ENCODE peak calls at places on chromosomes 6 and 20, in six cellular contexts. X is iPS DF 6.9; N is heart left ventricle; Y is upper lobe of right lung; D is CD8-positive, alpha-beta T cell; C is aorta. V is an unnamed sample. For H3K4me1, the result is how much of the 10 kb centered on the place peaks cover.

GRCh38 chr6:122806290-122806689 is 17.2 kb downstream of the SMPDL3A start:
- DNase-seq in N (no peak), Y (no peak), X (no peak), C (no peak), D (no peak), V (peak)

GRCh38 chr20:13784271-13784892 is 337 bp downstream of the ESF1 start:
- DNase-seq in X (no peak), N (no peak), C (no peak), D (no peak), Y (no peak), V (no peak)

GRCh38 chr6:17093692-17094091 is 8.2 kb upstream of the STMND1 start:
- DNase-seq in N (no peak), D (no peak), C (no peak), X (no peak), Y (no peak), V (no peak)

GRCh38 chr6:148747493-148748160 is 797 bp downstream of the UST start:
- DNase-seq in D (peak), N (peak), C (peak), X (no peak), Y (peak), V (peak)

GRCh38 chr6:11065436-11066202 is 21.5 kb upstream of the ELOVL2 start:
- DNase-seq in X (no peak), N (no peak), C (no peak), D (no peak), Y (no peak), V (no peak)

GRCh38 chr20:49561256-49561655 is 6.7 kb downstream of the PTGIS start:
- DNase-seq in Y (no peak), N (no peak), D (no peak), C (no peak), X (no peak), V (no peak)

GRCh38 chr20:46588532-46589509 is 38.4 kb upstream of the OCSTAMP start:
- DNase-seq in C (no peak), Y (no peak), X (no peak), N (no peak), D (no peak), V (no peak)

GRCh38 chr6:33423777-33424176 is 3.9 kb downstream of the SYNGAP1 start:
- DNase-seq in C (peak), Y (no peak), N (no peak), X (no peak), D (no peak), V (no peak)

GRCh38 chr6:26158581-26159416 is 71.6 kb downstream of the HFE start:
- DNase-seq in C (peak), N (peak), D (peak), X (no peak), Y (peak), V (peak)

GRCh38 chr6:40341726-40342125 is 245.4 kb downstream of the LRFN2 start:
- DNase-seq in D (peak), Y (no peak), N (no peak), X (no peak), C (no peak), V (no peak)

GRCh38 chr6:49519660-49520059 is 19.9 kb downstream of the GLYATL3 start:
- DNase-seq in C (no peak), N (no peak), Y (no peak), X (no peak), D (no peak), V (no peak)

GRCh38 chr6:107531868-107532267 is 42.0 kb downstream of the SOBP start:
- DNase-seq in X (no peak), D (no peak), N (no peak), Y (no peak), C (no peak), V (no peak)

GRCh38 chr20:32775240-32775991 is 13.2 kb downstream of the DNMT3B start:
- DNase-seq in N (no peak), X (no peak), Y (no peak), D (no peak), C (no peak), V (no peak)
- H3K4me1 ChIP-seq in N (under half), X (under half), Y (under half), D (under half), C (under half), V (under half)

GRCh38 chr6:54873589-54873988 is 27.0 kb downstream of the FAM83B start:
- DNase-seq in N (no peak), D (no peak), Y (no peak), C (no peak), X (no peak), V (no peak)
- H3K27ac ChIP-seq in N (no peak), D (no peak), Y (no peak), C (no peak), X (no peak), V (no peak)

DNA sequence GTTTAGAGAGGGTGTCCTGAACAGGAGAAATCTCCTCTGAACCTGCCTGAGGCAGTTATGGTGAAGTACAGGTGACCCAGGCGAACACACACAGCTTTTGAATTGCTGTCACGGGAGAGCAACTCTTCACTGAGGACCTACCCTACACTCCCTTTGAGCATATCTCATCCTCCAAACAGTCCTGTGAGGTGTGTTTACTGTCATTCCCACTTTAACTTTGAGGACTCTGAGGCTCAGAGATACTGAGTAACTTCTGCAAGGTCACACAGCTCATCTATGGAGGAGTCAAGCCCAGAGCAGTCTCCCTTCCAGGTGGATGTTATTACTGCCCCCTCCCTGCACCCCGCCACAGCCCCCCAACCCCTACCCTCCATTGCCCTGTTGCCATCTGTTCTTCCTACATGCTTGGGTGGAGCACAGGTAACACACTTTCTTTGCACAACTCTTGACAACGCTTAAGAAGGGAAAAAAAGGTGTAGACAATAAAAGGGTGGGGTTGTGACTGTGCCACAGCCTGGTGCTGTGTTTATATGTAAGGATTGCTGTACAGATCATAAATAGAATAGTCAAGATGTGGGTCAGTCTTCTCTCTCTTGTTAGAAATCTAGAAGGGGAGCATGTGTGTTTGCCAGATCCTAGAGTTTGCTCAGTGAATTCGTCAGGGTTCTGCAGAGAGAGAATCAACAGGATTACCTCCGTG is 4.3 kb upstream of the TRAF3IP2 start:
- DNase-seq in C (no peak), X (no peak), D (no peak), N (no peak), Y (no peak), V (no peak)
- H3K4me1 ChIP-seq in C (under half), X (under half), D (under half), N (under half), Y (under half), V (under half)

DNA sequence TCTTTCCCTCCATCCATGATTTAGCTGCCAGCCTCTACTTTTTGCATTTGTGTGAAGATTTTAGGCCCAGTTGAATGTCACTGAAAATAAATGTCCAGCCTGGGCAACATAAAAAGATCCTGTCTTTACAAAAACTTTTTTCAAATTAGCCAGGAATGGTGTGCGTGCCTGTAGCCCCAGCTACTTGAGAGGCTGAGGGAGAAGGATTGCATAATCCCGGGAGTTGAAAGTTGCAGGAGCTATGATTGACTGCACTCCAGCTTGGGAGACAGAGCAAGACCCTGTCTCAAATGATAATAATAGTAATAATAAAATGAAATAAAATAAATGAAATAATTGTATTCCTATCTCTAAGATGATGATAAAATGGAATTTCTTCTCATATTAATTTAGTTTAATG is 5.0 kb upstream of the GFOD1 start:
- DNase-seq in N (no peak), Y (no peak), D (no peak), X (no peak), C (no peak), V (no peak)
- H3K27ac ChIP-seq in N (no peak), Y (no peak), D (no peak), X (no peak), C (no peak), V (no peak)

DNA sequence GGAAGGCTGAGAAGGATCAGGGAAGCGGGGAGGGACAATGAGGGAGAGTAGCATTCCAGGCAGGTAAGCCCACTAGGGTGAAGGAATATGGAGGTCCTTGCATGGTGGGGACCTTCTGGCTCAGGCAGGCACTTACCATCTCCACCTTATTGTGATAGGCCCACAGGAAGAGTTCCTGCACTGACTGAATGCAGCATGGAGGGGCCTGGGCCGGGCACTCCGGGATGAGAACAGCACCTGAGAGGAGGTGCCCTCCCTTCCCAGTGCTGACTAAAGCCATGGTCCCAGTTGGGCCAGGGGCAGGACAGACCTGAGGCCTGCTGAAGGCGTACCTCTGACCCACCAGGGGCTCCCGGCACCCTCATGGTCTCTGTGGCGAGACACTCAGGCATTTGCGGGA is 392.7 kb downstream of the CDC5L start:
- DNase-seq in Y (no peak), C (no peak), N (no peak), X (no peak), D (no peak), V (no peak)
- H3K4me1 ChIP-seq in Y (under half), C (under half), N (under half), X (under half), D (under half), V (under half)

DNA sequence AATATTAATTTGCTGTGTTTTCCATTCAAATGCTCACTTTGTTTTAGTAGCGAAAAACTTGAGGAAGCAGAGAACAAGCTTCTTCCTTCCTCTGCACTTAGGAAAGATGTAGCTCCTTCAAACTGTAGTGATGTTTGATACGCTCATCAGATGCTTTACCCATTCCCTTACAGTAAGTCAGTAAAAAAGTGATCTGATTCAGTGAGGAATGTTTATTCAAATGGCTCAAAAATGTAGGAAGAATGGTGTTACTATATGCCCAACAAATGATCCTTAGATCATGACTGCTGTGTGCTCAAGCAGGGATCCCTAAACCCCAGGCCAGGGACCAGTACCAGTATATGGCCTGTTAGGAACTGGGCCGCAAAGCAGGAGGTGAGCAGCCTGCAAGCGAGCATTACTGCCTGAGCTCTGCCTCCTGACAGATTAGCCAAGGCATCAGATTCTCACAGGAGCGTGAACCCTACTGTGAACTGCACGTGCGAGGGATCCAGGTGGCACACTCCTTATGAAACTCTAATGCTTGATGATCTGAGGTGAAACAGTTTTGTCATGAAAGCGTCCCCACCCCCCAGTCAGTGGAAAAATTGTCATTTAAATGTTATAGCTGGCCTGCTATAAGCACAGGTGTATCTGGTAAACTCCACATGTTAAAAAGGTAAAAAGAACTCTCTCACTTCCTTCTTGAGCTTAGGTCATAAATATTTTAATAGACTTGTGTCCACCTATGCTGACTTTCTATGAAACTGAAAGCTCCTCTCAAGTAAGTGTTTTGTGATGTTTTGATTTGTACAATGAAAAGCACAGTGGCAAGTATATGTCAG is 187.2 kb downstream of the FOXC1 start:
- DNase-seq in X (no peak), D (no peak), C (no peak), N (no peak), Y (no peak), V (no peak)
- H3K27ac ChIP-seq in X (no peak), D (no peak), C (no peak), N (no peak), Y (no peak), V (no peak)

GRCh38 chr20:17612975-17613327 is 43.1 kb downstream of the DSTN start:
- DNase-seq in Y (peak), D (no peak), X (no peak), N (no peak), C (no peak), V (no peak)
- H3K4me1 ChIP-seq in Y (under half), D (under half), X (under half), N (under half), C (under half), V (under half)

GRCh38 chr6:159594750-159595117 is 98.3 kb downstream of the SOD2 start:
- DNase-seq in Y (no peak), N (no peak), D (no peak), X (no peak), C (no peak), V (no peak)
- H3K27ac ChIP-seq in Y (no peak), N (no peak), D (no peak), X (no peak), C (peak), V (no peak)

DNA sequence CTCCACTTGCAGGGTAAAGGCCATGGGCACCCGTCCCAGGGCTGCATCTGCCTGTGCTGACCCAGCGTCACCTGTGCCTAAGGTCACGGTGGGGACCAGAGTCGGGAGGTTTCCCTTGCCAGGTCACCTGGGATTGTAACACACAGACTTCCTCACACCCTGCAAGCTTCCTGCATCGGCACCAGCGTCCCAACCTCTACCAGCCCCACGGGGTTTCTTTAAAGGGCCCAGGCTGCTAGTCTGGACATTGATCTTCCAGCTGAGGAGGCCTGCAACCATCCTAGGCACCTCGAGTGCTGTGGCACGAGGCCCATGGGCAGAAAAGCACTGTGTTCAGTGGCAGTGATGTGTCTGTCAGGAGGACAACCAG is 12.6 kb downstream of the ACSS1 start:
- DNase-seq in N (no peak), D (no peak), Y (peak), C (peak), X (no peak), V (no peak)
- H3K4me1 ChIP-seq in N (half or more), D (under half), Y (half or more), C (under half), X (under half), V (under half)

GRCh38 chr6:157305676-157306653 is 17.4 kb downstream of the TMEM242 start:
- DNase-seq in D (no peak), C (no peak), N (no peak), X (no peak), Y (no peak), V (no peak)
- H3K27ac ChIP-seq in D (no peak), C (no peak), N (peak), X (no peak), Y (peak), V (no peak)